ENCODE peak calls at places on chromosomes 2 and 18, in five cellular contexts. One of them, this sample, is unnamed.

GRCh38 chr2:190722061-190722759 is 73.3 kb downstream of the NAB1 start:
- DNase-seq in upper lobe of right lung: no peak
- DNase-seq in transverse colon: no peak
- DNase-seq in aorta: no peak
- DNase-seq in HL-60: no peak
- DNase-seq in this sample: no peak

GRCh38 chr2:238554468-238555184 is 127.9 kb downstream of the ASB1 start:
- DNase-seq in upper lobe of right lung: no peak
- DNase-seq in transverse colon: no peak
- DNase-seq in aorta: no peak
- DNase-seq in HL-60: no peak
- DNase-seq in this sample: no peak

GRCh38 chr18:57353940-57354461 is 1.6 kb downstream of the ST8SIA3 start:
- DNase-seq in upper lobe of right lung: no peak
- DNase-seq in transverse colon: no peak
- DNase-seq in aorta: no peak
- DNase-seq in HL-60: no peak
- DNase-seq in this sample: peak

GRCh38 chr18:58044370-58045264 is 591 bp downstream of the NEDD4L start:
- DNase-seq in upper lobe of right lung: peak
- DNase-seq in transverse colon: peak
- DNase-seq in aorta: peak
- DNase-seq in HL-60: peak
- DNase-seq in this sample: no peak

GRCh38 chr2:166803314-166803986 is 84.8 kb upstream of the XIRP2 start:
- DNase-seq in upper lobe of right lung: no peak
- DNase-seq in transverse colon: no peak
- DNase-seq in aorta: no peak
- DNase-seq in HL-60: no peak
- DNase-seq in this sample: no peak

GRCh38 chr2:37652199-37652640 is 19.2 kb downstream of the CDC42EP3 start:
- DNase-seq in upper lobe of right lung: no peak
- DNase-seq in transverse colon: no peak
- DNase-seq in aorta: peak
- DNase-seq in HL-60: no peak
- DNase-seq in this sample: no peak

GRCh38 chr2:62536873-62537547 is 31.0 kb upstream of the TMEM17 start:
- DNase-seq in upper lobe of right lung: no peak
- DNase-seq in transverse colon: no peak
- DNase-seq in aorta: no peak
- DNase-seq in HL-60: no peak
- DNase-seq in this sample: no peak

GRCh38 chr18:61883547-61883946 is 9.3 kb downstream of the RNF152 start:
- DNase-seq in upper lobe of right lung: no peak
- DNase-seq in transverse colon: no peak
- DNase-seq in aorta: no peak
- DNase-seq in HL-60: no peak
- DNase-seq in this sample: no peak

GRCh38 chr2:119820275-119820674 is 60.6 kb downstream of the PTPN4 start:
- DNase-seq in upper lobe of right lung: no peak
- DNase-seq in transverse colon: no peak
- DNase-seq in aorta: no peak
- DNase-seq in HL-60: no peak
- DNase-seq in this sample: no peak

GRCh38 chr2:64482243-64482642 is 28.3 kb downstream of the LGALSL start:
- DNase-seq in upper lobe of right lung: no peak
- DNase-seq in transverse colon: no peak
- DNase-seq in aorta: no peak
- DNase-seq in HL-60: no peak
- DNase-seq in this sample: no peak

GRCh38 chr2:194260185-194260584 is 1396.8 kb upstream of the SLC39A10 start:
- DNase-seq in upper lobe of right lung: no peak
- DNase-seq in transverse colon: no peak
- DNase-seq in aorta: no peak
- DNase-seq in HL-60: no peak
- DNase-seq in this sample: no peak

GRCh38 chr2:59584958-59585357 is 968.5 kb downstream of the BCL11A start:
- DNase-seq in upper lobe of right lung: no peak
- DNase-seq in transverse colon: peak
- DNase-seq in aorta: no peak
- DNase-seq in HL-60: peak
- DNase-seq in this sample: peak

GRCh38 chr2:67532325-67532724 is 135.2 kb downstream of the ETAA1 start:
- DNase-seq in upper lobe of right lung: no peak
- DNase-seq in transverse colon: no peak
- DNase-seq in aorta: no peak
- DNase-seq in HL-60: no peak
- DNase-seq in this sample: no peak

GRCh38 chr2:209629622-209630021 is 142.0 kb upstream of the UNC80 start:
- DNase-seq in upper lobe of right lung: no peak
- DNase-seq in transverse colon: no peak
- DNase-seq in aorta: no peak
- DNase-seq in HL-60: no peak
- DNase-seq in this sample: no peak

GRCh38 chr2:236959036-236959435 is 126.7 kb upstream of the COPS8 start:
- DNase-seq in upper lobe of right lung: no peak
- DNase-seq in transverse colon: no peak
- DNase-seq in aorta: no peak
- DNase-seq in HL-60: no peak
- DNase-seq in this sample: no peak

GRCh38 chr2:39486071-39486470 is 49.0 kb upstream of the MAP4K3 start:
- DNase-seq in upper lobe of right lung: no peak
- DNase-seq in transverse colon: no peak
- DNase-seq in aorta: no peak
- DNase-seq in HL-60: no peak
- DNase-seq in this sample: no peak

GRCh38 chr18:54444309-54444914 is 86.7 kb downstream of the C18orf54 start:
- DNase-seq in upper lobe of right lung: no peak
- DNase-seq in transverse colon: peak
- DNase-seq in aorta: no peak
- DNase-seq in HL-60: peak
- DNase-seq in this sample: peak

GRCh38 chr18:47422524-47422923 is 171.1 kb upstream of the SKOR2 start:
- DNase-seq in upper lobe of right lung: no peak
- DNase-seq in transverse colon: no peak
- DNase-seq in aorta: no peak
- DNase-seq in HL-60: no peak
- DNase-seq in this sample: no peak

GRCh38 chr18:71223487-71223886 is 934.6 kb downstream of the SOCS6 start:
- DNase-seq in upper lobe of right lung: no peak
- DNase-seq in transverse colon: no peak
- DNase-seq in aorta: no peak
- DNase-seq in HL-60: no peak
- DNase-seq in this sample: no peak

GRCh38 chr2:160034396-160034795 is 28.0 kb downstream of the PLA2R1 start:
- DNase-seq in upper lobe of right lung: no peak
- DNase-seq in transverse colon: no peak
- DNase-seq in aorta: no peak
- DNase-seq in HL-60: no peak
- DNase-seq in this sample: no peak

GRCh38 chr2:44706584-44707553 is 234.6 kb upstream of the SIX3 start:
- DNase-seq in upper lobe of right lung: no peak
- DNase-seq in transverse colon: no peak
- DNase-seq in aorta: no peak
- DNase-seq in HL-60: no peak
- DNase-seq in this sample: no peak

GRCh38 chr2:44705851-44706555 is 235.5 kb upstream of the SIX3 start:
- DNase-seq in upper lobe of right lung: no peak
- DNase-seq in transverse colon: no peak
- DNase-seq in aorta: no peak
- DNase-seq in HL-60: peak
- DNase-seq in this sample: no peak

GRCh38 chr2:44708646-44709000 is 232.9 kb upstream of the SIX3 start:
- DNase-seq in upper lobe of right lung: no peak
- DNase-seq in transverse colon: no peak
- DNase-seq in aorta: no peak
- DNase-seq in HL-60: no peak
- DNase-seq in this sample: no peak

GRCh38 chr2:44705356-44705755 is 236.1 kb upstream of the SIX3 start:
- DNase-seq in upper lobe of right lung: no peak
- DNase-seq in transverse colon: no peak
- DNase-seq in aorta: no peak
- DNase-seq in HL-60: no peak
- DNase-seq in this sample: no peak

DNA sequence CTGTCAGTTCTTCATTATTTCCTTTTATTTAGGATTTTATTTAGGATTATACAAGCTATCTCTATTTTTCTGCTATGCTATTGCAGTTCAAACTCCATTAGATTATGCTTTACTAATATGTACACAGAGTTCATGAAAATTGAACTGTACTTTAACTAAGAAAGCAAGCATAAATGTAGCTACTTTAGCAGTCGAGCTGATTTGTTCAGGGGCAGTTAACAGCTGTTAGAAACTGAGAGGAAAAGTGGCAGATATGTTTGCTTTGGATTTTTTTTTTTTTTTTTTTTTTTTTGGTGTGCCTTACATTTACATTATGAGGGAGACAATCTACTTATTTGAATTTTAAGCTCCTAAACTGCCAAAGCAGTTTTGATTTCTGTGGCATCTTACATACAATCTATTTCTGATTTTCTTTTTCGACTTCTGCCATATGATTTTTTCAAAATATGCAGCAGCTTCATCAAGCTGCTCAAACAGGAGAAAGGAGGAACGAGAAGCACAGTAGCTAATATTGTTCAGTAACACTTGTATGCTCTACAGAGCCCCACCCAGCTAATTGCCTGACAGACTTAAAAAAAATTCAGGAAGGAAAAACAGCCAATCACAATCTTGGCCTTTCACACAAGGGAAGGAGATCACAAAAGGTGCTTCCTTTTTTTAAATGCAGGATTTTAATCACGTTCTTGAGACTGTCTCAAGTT is 233.4 kb upstream of the SIX3 start:
- DNase-seq in upper lobe of right lung: no peak
- DNase-seq in transverse colon: no peak
- DNase-seq in aorta: no peak
- DNase-seq in HL-60: peak
- DNase-seq in this sample: no peak
- H3K4me3 ChIP-seq in upper lobe of right lung: no peak
- H3K4me3 ChIP-seq in transverse colon: no peak
- H3K4me3 ChIP-seq in aorta: no peak
- H3K4me3 ChIP-seq in HL-60: no peak
- H3K4me3 ChIP-seq in this sample: no peak

DNA sequence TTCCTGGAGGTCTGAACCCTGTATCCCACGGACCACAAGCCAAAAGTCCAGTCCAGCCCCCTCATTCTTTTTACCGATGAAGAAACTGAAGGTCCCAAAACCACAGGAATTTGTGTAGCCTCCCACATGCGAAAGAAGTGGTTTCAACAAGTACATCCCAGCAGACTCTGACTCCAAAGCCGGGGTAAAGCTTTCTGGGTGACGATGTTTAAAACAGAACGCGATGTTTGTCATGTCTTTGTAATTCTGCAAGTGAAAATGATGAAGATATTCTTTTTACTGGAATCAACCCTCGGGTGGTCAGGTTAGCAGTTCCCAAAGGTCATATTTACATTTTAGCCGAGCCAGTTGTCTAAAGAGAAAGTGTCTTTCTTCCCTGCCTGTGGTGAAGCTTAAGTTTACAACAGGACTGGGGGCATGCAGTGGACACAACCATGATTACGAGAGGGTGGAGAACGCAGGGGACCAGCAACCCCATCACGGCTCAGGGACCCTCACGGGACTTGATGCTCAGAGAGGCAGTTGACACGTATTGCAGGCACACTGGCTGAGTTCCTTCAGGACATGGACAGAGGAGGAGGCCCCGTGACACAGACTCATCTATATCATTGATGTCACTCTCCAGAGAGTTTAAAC is 17.8 kb upstream of the TMEM131 start:
- DNase-seq in upper lobe of right lung: no peak
- DNase-seq in transverse colon: no peak
- DNase-seq in aorta: no peak
- DNase-seq in HL-60: no peak
- DNase-seq in this sample: no peak
- H3K4me3 ChIP-seq in upper lobe of right lung: no peak
- H3K4me3 ChIP-seq in transverse colon: no peak
- H3K4me3 ChIP-seq in aorta: no peak
- H3K4me3 ChIP-seq in HL-60: no peak
- H3K4me3 ChIP-seq in this sample: no peak

GRCh38 chr2:144244938-144245337 is 275.0 kb downstream of the ZEB2 start:
- DNase-seq in upper lobe of right lung: no peak
- DNase-seq in transverse colon: no peak
- DNase-seq in aorta: no peak
- DNase-seq in HL-60: no peak
- DNase-seq in this sample: no peak
- H3K4me3 ChIP-seq in upper lobe of right lung: no peak
- H3K4me3 ChIP-seq in transverse colon: no peak
- H3K4me3 ChIP-seq in aorta: no peak
- H3K4me3 ChIP-seq in HL-60: no peak
- H3K4me3 ChIP-seq in this sample: no peak

GRCh38 chr2:127679680-127680361 is 4.5 kb upstream of the LIMS2 start:
- DNase-seq in upper lobe of right lung: no peak
- DNase-seq in transverse colon: no peak
- DNase-seq in aorta: no peak
- DNase-seq in HL-60: no peak
- DNase-seq in this sample: no peak

GRCh38 chr2:127681288-127681771 is 6.0 kb upstream of the LIMS2 start:
- DNase-seq in upper lobe of right lung: no peak
- DNase-seq in transverse colon: no peak
- DNase-seq in aorta: no peak
- DNase-seq in HL-60: peak
- DNase-seq in this sample: no peak

GRCh38 chr2:127678991-127679390 is 3.7 kb upstream of the LIMS2 start:
- DNase-seq in upper lobe of right lung: no peak
- DNase-seq in transverse colon: no peak
- DNase-seq in aorta: no peak
- DNase-seq in HL-60: no peak
- DNase-seq in this sample: no peak

GRCh38 chr2:127681976-127682857 is 6.9 kb upstream of the LIMS2 start:
- DNase-seq in upper lobe of right lung: no peak
- DNase-seq in transverse colon: no peak
- DNase-seq in aorta: no peak
- DNase-seq in HL-60: no peak
- DNase-seq in this sample: no peak

GRCh38 chr2:127680706-127681287 is 5.5 kb upstream of the LIMS2 start:
- DNase-seq in upper lobe of right lung: no peak
- DNase-seq in transverse colon: no peak
- DNase-seq in aorta: no peak
- DNase-seq in HL-60: no peak
- DNase-seq in this sample: no peak
- H3K4me3 ChIP-seq in upper lobe of right lung: peak
- H3K4me3 ChIP-seq in transverse colon: no peak
- H3K4me3 ChIP-seq in aorta: no peak
- H3K4me3 ChIP-seq in HL-60: no peak
- H3K4me3 ChIP-seq in this sample: no peak

GRCh38 chr2:54706622-54707021 is 16.8 kb upstream of the EML6 start:
- DNase-seq in upper lobe of right lung: no peak
- DNase-seq in transverse colon: no peak
- DNase-seq in aorta: no peak
- DNase-seq in HL-60: no peak
- DNase-seq in this sample: no peak

GRCh38 chr2:54709341-54709809 is 14.1 kb upstream of the EML6 start:
- DNase-seq in upper lobe of right lung: peak
- DNase-seq in transverse colon: peak
- DNase-seq in aorta: peak
- DNase-seq in HL-60: no peak
- DNase-seq in this sample: no peak

GRCh38 chr2:54710216-54710615 is 13.2 kb upstream of the EML6 start:
- DNase-seq in upper lobe of right lung: no peak
- DNase-seq in transverse colon: no peak
- DNase-seq in aorta: no peak
- DNase-seq in HL-60: no peak
- DNase-seq in this sample: no peak

GRCh38 chr2:54712516-54712915 is 10.9 kb upstream of the EML6 start:
- DNase-seq in upper lobe of right lung: no peak
- DNase-seq in transverse colon: no peak
- DNase-seq in aorta: no peak
- DNase-seq in HL-60: no peak
- DNase-seq in this sample: no peak

GRCh38 chr2:54708584-54709340 is 14.7 kb upstream of the EML6 start:
- DNase-seq in upper lobe of right lung: peak
- DNase-seq in transverse colon: peak
- DNase-seq in aorta: peak
- DNase-seq in HL-60: no peak
- DNase-seq in this sample: no peak
- H3K4me3 ChIP-seq in upper lobe of right lung: peak
- H3K4me3 ChIP-seq in transverse colon: peak
- H3K4me3 ChIP-seq in aorta: peak
- H3K4me3 ChIP-seq in HL-60: no peak
- H3K4me3 ChIP-seq in this sample: no peak

This sample was measured in iPS DF 6.9.